ENCODE peak calls at places on chromosomes 3 and 15, in six cellular contexts. One of them, this sample, is unnamed.

GRCh38 chr3:194986208-194987043 is 284.5 kb downstream of the XXYLT1 start:
- DNase-seq in A549: no peak
- DNase-seq in fibroblast of lung: peak; percentile 19
- DNase-seq in aorta: no peak
- DNase-seq in transverse colon: no peak
- DNase-seq in small intestine: no peak
- DNase-seq in this sample: peak; percentile 93

GRCh38 chr3:9866639-9867038 is 13.4 kb downstream of the CIDEC start:
- DNase-seq in A549: no peak
- DNase-seq in fibroblast of lung: peak; percentile 43
- DNase-seq in aorta: peak; percentile 57
- DNase-seq in transverse colon: peak; percentile 41
- DNase-seq in small intestine: no peak
- DNase-seq in this sample: no peak

GRCh38 chr3:1087066-1087555 is 5.7 kb upstream of the CNTN6 start:
- DNase-seq in A549: no peak
- DNase-seq in fibroblast of lung: peak; percentile 97
- DNase-seq in aorta: peak; percentile 65
- DNase-seq in transverse colon: no peak
- DNase-seq in small intestine: no peak
- DNase-seq in this sample: peak; percentile 33

GRCh38 chr3:186057594-186057993 is 51.3 kb downstream of the ETV5 start:
- DNase-seq in A549: peak; percentile 6
- DNase-seq in fibroblast of lung: peak; percentile 93
- DNase-seq in aorta: no peak
- DNase-seq in transverse colon: no peak
- DNase-seq in small intestine: no peak
- DNase-seq in this sample: peak; percentile 43

GRCh38 chr3:115217678-115218451 is 70.8 kb upstream of the ZBTB20 start:
- DNase-seq in A549: peak; percentile 77
- DNase-seq in fibroblast of lung: peak; percentile 83
- DNase-seq in aorta: no peak
- DNase-seq in transverse colon: peak; percentile 52
- DNase-seq in small intestine: peak; percentile 86
- DNase-seq in this sample: peak; percentile 56

GRCh38 chr3:94071713-94072284 is 8.9 kb downstream of the NSUN3 start:
- DNase-seq in A549: no peak
- DNase-seq in fibroblast of lung: no peak
- DNase-seq in aorta: no peak
- DNase-seq in transverse colon: no peak
- DNase-seq in small intestine: no peak
- DNase-seq in this sample: no peak

GRCh38 chr15:66619152-66619903 is 53.5 kb upstream of the LCTL start:
- DNase-seq in A549: peak; percentile 83
- DNase-seq in fibroblast of lung: peak; percentile 58
- DNase-seq in aorta: peak; percentile 86
- DNase-seq in transverse colon: peak; percentile 84
- DNase-seq in small intestine: peak; percentile 71
- DNase-seq in this sample: peak; percentile 57

GRCh38 chr3:140176526-140176925 is 241.5 kb downstream of the CLSTN2 start:
- DNase-seq in A549: no peak
- DNase-seq in fibroblast of lung: peak; percentile 76
- DNase-seq in aorta: no peak
- DNase-seq in transverse colon: no peak
- DNase-seq in small intestine: no peak
- DNase-seq in this sample: no peak

GRCh38 chr3:48715179-48715800 is 1.7 kb downstream of the IP6K2 start:
- DNase-seq in A549: peak; percentile 30
- DNase-seq in fibroblast of lung: peak; percentile 69
- DNase-seq in aorta: no peak
- DNase-seq in transverse colon: no peak
- DNase-seq in small intestine: no peak
- DNase-seq in this sample: peak; percentile 72

GRCh38 chr15:88769161-88769971 is 33.9 kb upstream of the ACAN start:
- DNase-seq in A549: no peak
- DNase-seq in fibroblast of lung: peak; percentile 32
- DNase-seq in aorta: peak; percentile 69
- DNase-seq in transverse colon: no peak
- DNase-seq in small intestine: no peak
- DNase-seq in this sample: peak; percentile 25

GRCh38 chr15:38299216-38299615 is 46.6 kb downstream of the SPRED1 start:
- DNase-seq in A549: no peak
- DNase-seq in fibroblast of lung: peak; percentile 79
- DNase-seq in aorta: no peak
- DNase-seq in transverse colon: no peak
- DNase-seq in small intestine: no peak
- DNase-seq in this sample: no peak

GRCh38 chr3:50588759-50589433 is 19.6 kb downstream of the HEMK1 start:
- DNase-seq in A549: no peak
- DNase-seq in fibroblast of lung: peak; percentile 18
- DNase-seq in aorta: no peak
- DNase-seq in transverse colon: no peak
- DNase-seq in small intestine: no peak
- DNase-seq in this sample: peak; percentile 19

GRCh38 chr15:62219799-62220198 is 54.7 kb upstream of the C2CD4B start:
- DNase-seq in A549: no peak
- DNase-seq in fibroblast of lung: no peak
- DNase-seq in aorta: no peak
- DNase-seq in transverse colon: no peak
- DNase-seq in small intestine: no peak
- DNase-seq in this sample: no peak

GRCh38 chr15:62124176-62124952 is 40.7 kb downstream of the C2CD4B start:
- DNase-seq in A549: peak; percentile 78
- DNase-seq in fibroblast of lung: peak; percentile 53
- DNase-seq in aorta: no peak
- DNase-seq in transverse colon: no peak
- DNase-seq in small intestine: peak; percentile 42
- DNase-seq in this sample: no peak

DNA sequence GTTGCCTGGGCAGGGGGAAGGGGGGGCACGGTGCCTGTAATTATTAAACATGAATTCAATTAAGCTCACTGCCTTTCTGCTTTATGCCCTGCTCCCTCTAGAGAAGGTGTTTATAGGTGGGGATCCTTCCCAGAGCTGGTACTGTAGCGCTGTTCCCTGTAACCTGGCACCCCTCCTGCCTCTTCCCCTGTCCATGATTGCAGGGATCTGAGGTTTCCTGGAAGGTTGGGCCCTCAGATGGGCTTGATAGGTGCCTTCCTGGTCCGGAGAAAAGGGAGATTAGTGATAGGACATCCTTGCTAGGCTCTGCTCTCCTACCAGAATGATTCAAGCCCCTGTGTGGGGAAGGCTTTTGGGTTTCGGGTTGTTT is 2.1 kb upstream of the FAM131A start:
- DNase-seq in A549: peak; percentile 38
- DNase-seq in fibroblast of lung: no peak
- DNase-seq in aorta: no peak
- DNase-seq in transverse colon: no peak
- DNase-seq in small intestine: no peak
- DNase-seq in this sample: no peak
- H3K4me1 ChIP-seq in A549: peaks cover 54% of the 10 kb centered on the region
- H3K4me1 ChIP-seq in fibroblast of lung: peaks cover 36% of the 10 kb centered on the region
- H3K4me1 ChIP-seq in aorta: no peaks in the 10 kb centered on the region
- H3K4me1 ChIP-seq in transverse colon: peaks cover 27% of the 10 kb centered on the region
- H3K4me1 ChIP-seq in small intestine: no peaks in the 10 kb centered on the region
- H3K4me1 ChIP-seq in this sample: peaks cover 76% of the 10 kb centered on the region

DNA sequence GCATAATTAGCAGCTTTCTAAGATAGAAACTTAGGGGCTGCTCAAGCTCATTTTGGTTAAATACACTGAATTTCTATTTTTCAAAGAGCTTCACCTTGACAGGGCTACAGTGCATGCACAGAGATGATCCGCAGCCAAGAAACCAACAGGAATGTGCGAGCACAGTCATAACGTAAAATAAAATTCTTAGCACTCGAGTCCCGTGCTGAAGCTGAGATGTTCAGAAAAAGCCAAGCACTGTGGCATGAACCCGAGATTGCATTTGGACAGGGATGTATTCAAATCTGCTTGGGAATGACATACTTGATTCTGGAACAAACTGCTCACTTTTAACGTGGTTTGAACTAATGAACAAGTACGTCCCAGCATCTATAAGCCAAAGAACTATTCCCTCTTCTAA is 340.3 kb downstream of the FOXP1 start:
- DNase-seq in A549: no peak
- DNase-seq in fibroblast of lung: peak; percentile 50
- DNase-seq in aorta: no peak
- DNase-seq in transverse colon: no peak
- DNase-seq in small intestine: no peak
- DNase-seq in this sample: no peak
- H3K4me1 ChIP-seq in A549: peaks cover 46% of the 10 kb centered on the region
- H3K4me1 ChIP-seq in fibroblast of lung: no peaks in the 10 kb centered on the region
- H3K4me1 ChIP-seq in aorta: peaks cover 4% of the 10 kb centered on the region
- H3K4me1 ChIP-seq in transverse colon: peaks cover 6% of the 10 kb centered on the region
- H3K4me1 ChIP-seq in small intestine: peaks cover 6% of the 10 kb centered on the region
- H3K4me1 ChIP-seq in this sample: peaks cover 5% of the 10 kb centered on the region

GRCh38 chr15:78933187-78934062 is 11.4 kb downstream of the CTSH start:
- DNase-seq in A549: no peak
- DNase-seq in fibroblast of lung: no peak
- DNase-seq in aorta: no peak
- DNase-seq in transverse colon: no peak
- DNase-seq in small intestine: no peak
- DNase-seq in this sample: no peak
- H3K4me1 ChIP-seq in A549: peaks cover 17% of the 10 kb centered on the region
- H3K4me1 ChIP-seq in fibroblast of lung: peaks cover 12% of the 10 kb centered on the region
- H3K4me1 ChIP-seq in aorta: no peaks in the 10 kb centered on the region
- H3K4me1 ChIP-seq in transverse colon: no peaks in the 10 kb centered on the region
- H3K4me1 ChIP-seq in small intestine: no peaks in the 10 kb centered on the region
- H3K4me1 ChIP-seq in this sample: peaks cover 16% of the 10 kb centered on the region

GRCh38 chr15:101266034-101266433 is 11.3 kb downstream of the SELENOS start:
- DNase-seq in A549: no peak
- DNase-seq in fibroblast of lung: peak; percentile 91
- DNase-seq in aorta: no peak
- DNase-seq in transverse colon: no peak
- DNase-seq in small intestine: no peak
- DNase-seq in this sample: no peak

GRCh38 chr15:101266787-101267186 is 10.5 kb downstream of the SELENOS start:
- DNase-seq in A549: no peak
- DNase-seq in fibroblast of lung: no peak
- DNase-seq in aorta: no peak
- DNase-seq in transverse colon: no peak
- DNase-seq in small intestine: no peak
- DNase-seq in this sample: no peak

GRCh38 chr15:101264911-101265641 is 12.2 kb downstream of the SELENOS start:
- DNase-seq in A549: no peak
- DNase-seq in fibroblast of lung: no peak
- DNase-seq in aorta: no peak
- DNase-seq in transverse colon: peak; percentile 35
- DNase-seq in small intestine: no peak
- DNase-seq in this sample: no peak

GRCh38 chr15:101262551-101262950 is 10.7 kb upstream of the CHSY1 start:
- DNase-seq in A549: no peak
- DNase-seq in fibroblast of lung: no peak
- DNase-seq in aorta: no peak
- DNase-seq in transverse colon: no peak
- DNase-seq in small intestine: no peak
- DNase-seq in this sample: no peak

GRCh38 chr15:101264011-101264410 is 12.2 kb upstream of the CHSY1 start:
- DNase-seq in A549: no peak
- DNase-seq in fibroblast of lung: peak; percentile 48
- DNase-seq in aorta: no peak
- DNase-seq in transverse colon: no peak
- DNase-seq in small intestine: no peak
- DNase-seq in this sample: no peak
- H3K4me1 ChIP-seq in A549: no peaks in the 10 kb centered on the region
- H3K4me1 ChIP-seq in fibroblast of lung: peaks cover 14% of the 10 kb centered on the region
- H3K4me1 ChIP-seq in aorta: no peaks in the 10 kb centered on the region
- H3K4me1 ChIP-seq in transverse colon: peaks cover 6% of the 10 kb centered on the region
- H3K4me1 ChIP-seq in small intestine: peaks cover 3% of the 10 kb centered on the region
- H3K4me1 ChIP-seq in this sample: peaks cover 16% of the 10 kb centered on the region

DNA sequence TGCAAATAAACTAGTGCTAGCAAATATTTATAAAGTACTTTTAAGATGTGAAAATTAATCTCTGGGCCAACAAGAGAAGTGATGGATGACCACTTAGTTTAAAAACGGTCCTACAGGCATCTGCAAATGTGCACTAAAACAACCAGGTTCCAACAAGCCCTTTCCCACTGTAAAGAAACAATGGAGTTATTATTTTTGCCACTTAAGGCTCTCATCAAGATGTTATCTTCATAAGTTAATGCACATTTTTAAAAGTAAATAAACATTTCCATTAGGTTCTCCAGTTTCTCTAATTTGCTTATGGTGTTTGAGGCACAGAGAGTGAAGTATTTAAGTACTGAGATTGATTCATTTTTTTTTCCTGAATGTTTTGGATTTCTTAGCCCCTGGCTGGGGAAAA is 20.9 kb downstream of the ABI3BP start:
- DNase-seq in A549: no peak
- DNase-seq in fibroblast of lung: no peak
- DNase-seq in aorta: no peak
- DNase-seq in transverse colon: no peak
- DNase-seq in small intestine: no peak
- DNase-seq in this sample: peak; percentile 28
- H3K4me1 ChIP-seq in A549: peaks cover 21% of the 10 kb centered on the region
- H3K4me1 ChIP-seq in fibroblast of lung: no peaks in the 10 kb centered on the region
- H3K4me1 ChIP-seq in aorta: no peaks in the 10 kb centered on the region
- H3K4me1 ChIP-seq in transverse colon: peaks cover 3% of the 10 kb centered on the region
- H3K4me1 ChIP-seq in small intestine: no peaks in the 10 kb centered on the region
- H3K4me1 ChIP-seq in this sample: peaks cover 13% of the 10 kb centered on the region

GRCh38 chr3:177137774-177138705 is 59.2 kb downstream of the TBL1XR1 start:
- DNase-seq in A549: no peak
- DNase-seq in fibroblast of lung: no peak
- DNase-seq in aorta: no peak
- DNase-seq in transverse colon: no peak
- DNase-seq in small intestine: no peak
- DNase-seq in this sample: no peak

GRCh38 chr3:177134166-177134565 is 63.1 kb downstream of the TBL1XR1 start:
- DNase-seq in A549: no peak
- DNase-seq in fibroblast of lung: peak; percentile 27
- DNase-seq in aorta: no peak
- DNase-seq in transverse colon: no peak
- DNase-seq in small intestine: no peak
- DNase-seq in this sample: no peak

GRCh38 chr3:177135841-177136492 is 61.3 kb downstream of the TBL1XR1 start:
- DNase-seq in A549: peak; percentile 21
- DNase-seq in fibroblast of lung: no peak
- DNase-seq in aorta: no peak
- DNase-seq in transverse colon: peak; percentile 40
- DNase-seq in small intestine: peak; percentile 95
- DNase-seq in this sample: no peak

GRCh38 chr3:177134811-177135210 is 62.5 kb downstream of the TBL1XR1 start:
- DNase-seq in A549: no peak
- DNase-seq in fibroblast of lung: no peak
- DNase-seq in aorta: no peak
- DNase-seq in transverse colon: no peak
- DNase-seq in small intestine: no peak
- DNase-seq in this sample: no peak

GRCh38 chr3:177136715-177137114 is 60.6 kb downstream of the TBL1XR1 start:
- DNase-seq in A549: no peak
- DNase-seq in fibroblast of lung: no peak
- DNase-seq in aorta: no peak
- DNase-seq in transverse colon: no peak
- DNase-seq in small intestine: no peak
- DNase-seq in this sample: no peak
- H3K4me1 ChIP-seq in A549: peaks cover under 1% of the 10 kb centered on the region
- H3K4me1 ChIP-seq in fibroblast of lung: no peaks in the 10 kb centered on the region
- H3K4me1 ChIP-seq in aorta: peaks cover 4% of the 10 kb centered on the region
- H3K4me1 ChIP-seq in transverse colon: peaks cover 30% of the 10 kb centered on the region
- H3K4me1 ChIP-seq in small intestine: peaks cover 28% of the 10 kb centered on the region
- H3K4me1 ChIP-seq in this sample: no peaks in the 10 kb centered on the region

This sample was measured in mammary epithelial cell.